ENCODE peak calls at places on chromosomes 2 and 18, in five cellular contexts. P is fibroblast of lung, J is heart left ventricle, R is PC-3, N is ascending aorta. U is an unnamed sample.

GRCh38 chr2:8394569-8395359 is 287.1 kb upstream of the ID2 start:
- DNase-seq in R (no peak), N (no peak), P (no peak), J (no peak), U (no peak)

GRCh38 chr2:67251741-67252140 is 145.4 kb upstream of the ETAA1 start:
- DNase-seq in N (no peak), J (no peak), P (no peak), R (no peak), U (no peak)

GRCh38 chr2:7031424-7032245 is 114.4 kb downstream of the RNF144A start:
- DNase-seq in J (no peak), R (peak), P (peak), N (no peak), U (no peak)

GRCh38 chr2:114175507-114175906 is 266.9 kb upstream of the DPP10 start:
- DNase-seq in J (no peak), R (no peak), N (no peak), P (no peak), U (no peak)

GRCh38 chr2:223026357-223027110 is 25.5 kb upstream of the KCNE4 start:
- DNase-seq in R (peak), P (peak), J (no peak), N (no peak), U (no peak)

GRCh38 chr2:27653397-27653796 is 10.0 kb downstream of the SUPT7L start:
- DNase-seq in R (peak), J (no peak), N (no peak), P (peak), U (no peak)

GRCh38 chr2:39642054-39642742 is 23.5 kb upstream of the TMEM178A start:
- DNase-seq in P (peak), J (peak), R (peak), N (no peak), U (no peak)

GRCh38 chr2:177030391-177031000 is 182.1 kb upstream of the HNRNPA3 start:
- DNase-seq in J (no peak), N (no peak), P (no peak), R (no peak), U (no peak)

GRCh38 chr2:9613291-9613690 is 17.5 kb downstream of the YWHAQ start:
- DNase-seq in J (no peak), P (peak), N (no peak), R (peak), U (no peak)

GRCh38 chr2:25000503-25001328 is 29.0 kb upstream of the DNAJC27 start:
- DNase-seq in J (no peak), R (no peak), N (no peak), P (peak), U (no peak)

DNA sequence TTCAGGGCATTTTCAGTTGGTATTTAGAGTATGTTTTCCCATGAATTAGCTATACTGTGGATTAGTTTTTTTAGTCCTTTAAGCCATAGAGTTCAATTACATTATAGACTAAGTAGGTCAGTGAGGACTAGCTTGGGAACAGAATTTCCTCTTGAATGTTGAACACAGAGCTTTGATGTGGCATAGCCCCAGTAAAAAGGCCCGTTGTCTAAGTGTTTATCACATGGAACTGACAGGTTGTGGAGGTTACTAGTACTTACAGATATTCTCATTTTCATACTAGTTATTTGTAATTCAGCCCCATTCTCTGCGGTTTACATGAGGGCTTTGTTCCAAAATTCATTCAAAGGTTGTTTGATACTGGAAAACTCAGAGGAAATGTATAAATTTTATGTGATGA is 6.2 kb downstream of the INSIG2 start:
- DNase-seq in N (no peak), P (no peak), J (no peak), R (no peak), U (no peak)
- H3K27ac ChIP-seq in N (no peak), P (no peak), J (no peak), R (no peak), U (no peak)

GRCh38 chr2:86790134-86790827 is 432 bp downstream of the CD8A start:
- DNase-seq in N (no peak), P (no peak), J (no peak), R (no peak), U (no peak)
- H3K27ac ChIP-seq in N (no peak), P (no peak), J (no peak), R (no peak), U (no peak)

GRCh38 chr18:5585653-5586052 is 41.9 kb upstream of the EPB41L3 start:
- DNase-seq in J (no peak), P (no peak), N (no peak), R (no peak), U (no peak)

GRCh38 chr18:5588529-5588928 is 44.7 kb upstream of the EPB41L3 start:
- DNase-seq in P (no peak), J (no peak), N (no peak), R (no peak), U (no peak)

GRCh38 chr18:5582054-5582453 is 38.3 kb upstream of the EPB41L3 start:
- DNase-seq in P (peak), N (no peak), R (no peak), J (no peak), U (no peak)

GRCh38 chr18:5584751-5585417 is 41.1 kb upstream of the EPB41L3 start:
- DNase-seq in J (no peak), P (peak), R (peak), N (no peak), U (no peak)

GRCh38 chr18:5582849-5583667 is 39.3 kb upstream of the EPB41L3 start:
- DNase-seq in J (peak), R (peak), P (peak), N (no peak), U (no peak)
- H3K27ac ChIP-seq in J (peak), R (peak), P (no peak), N (peak), U (no peak)

GRCh38 chr18:62981566-62981965 is 266.2 kb downstream of the PHLPP1 start:
- DNase-seq in N (no peak), P (no peak), J (no peak), R (no peak), U (no peak)

GRCh38 chr18:62978251-62979049 is 263.1 kb downstream of the PHLPP1 start:
- DNase-seq in P (no peak), J (no peak), N (no peak), R (no peak), U (no peak)

GRCh38 chr18:62977512-62977911 is 262.2 kb downstream of the PHLPP1 start:
- DNase-seq in R (no peak), P (no peak), N (no peak), J (no peak), U (no peak)

GRCh38 chr18:62979172-62979571 is 263.8 kb downstream of the PHLPP1 start:
- DNase-seq in N (no peak), P (peak), J (no peak), R (peak), U (no peak)

DNA sequence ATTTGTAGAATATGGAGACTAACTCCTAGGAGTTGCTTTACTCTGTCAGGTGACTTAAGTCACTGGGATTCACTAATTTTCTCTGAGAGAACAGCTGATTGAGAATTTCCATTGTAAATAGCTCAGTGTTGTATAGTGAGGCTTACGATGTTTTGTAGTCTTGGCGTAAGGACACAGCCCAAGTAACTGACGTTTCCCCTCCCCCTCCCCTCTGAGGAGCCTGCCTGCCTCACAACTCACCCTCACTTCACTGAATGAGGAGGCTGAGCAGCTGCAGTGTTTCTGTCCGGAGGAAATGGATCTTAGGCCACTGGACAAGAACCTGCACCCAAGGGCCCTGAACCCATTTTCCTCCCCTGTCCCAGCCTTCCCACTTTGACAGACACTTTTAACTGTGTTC is 264.6 kb downstream of the PHLPP1 start:
- DNase-seq in N (no peak), J (no peak), P (no peak), R (no peak), U (no peak)
- H3K27ac ChIP-seq in N (no peak), J (no peak), P (no peak), R (peak), U (no peak)

DNA sequence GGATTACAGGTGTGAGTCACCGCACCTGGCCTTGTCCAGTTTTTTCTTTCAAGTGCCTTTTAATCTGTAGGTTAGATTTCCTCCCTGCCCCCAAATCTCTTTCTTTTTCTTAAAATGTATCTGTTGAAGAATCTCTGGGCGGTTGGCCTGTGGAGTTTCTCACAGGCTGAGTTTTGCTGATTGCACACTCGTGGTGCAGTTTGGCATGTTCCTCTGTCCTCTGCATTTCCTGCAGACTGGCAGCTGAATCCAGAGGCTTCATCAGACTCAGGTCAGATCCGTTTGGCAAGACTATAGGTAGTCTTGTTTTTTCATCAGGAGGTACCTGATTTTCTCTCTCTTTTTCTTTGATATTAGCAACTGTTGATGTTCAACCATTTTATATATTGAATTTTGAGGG is 5.5 kb downstream of the CASP10 start:
- DNase-seq in R (no peak), N (no peak), J (no peak), P (no peak), U (no peak)
- H3K27ac ChIP-seq in R (no peak), N (no peak), J (no peak), P (no peak), U (no peak)

DNA sequence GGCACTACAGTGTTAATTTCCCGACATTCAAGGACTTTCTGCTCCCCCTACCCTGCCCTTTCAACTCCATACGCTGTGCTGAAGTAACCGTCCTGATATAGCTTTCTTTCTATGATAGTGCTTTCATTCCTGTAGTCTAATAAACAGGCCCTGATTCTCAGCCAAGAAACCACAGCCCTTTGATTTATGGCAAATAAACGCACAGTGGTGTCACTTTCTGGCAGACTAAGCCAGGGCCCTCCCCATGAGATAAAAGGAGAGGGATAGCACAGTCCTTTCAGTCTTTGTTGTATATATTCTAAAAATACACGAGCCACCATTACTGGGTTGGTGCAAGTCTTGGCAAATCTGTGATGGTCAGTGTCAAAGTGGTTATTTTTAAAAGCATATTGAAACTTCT is 291.2 kb downstream of the ALPK2 start:
- DNase-seq in J (peak), R (no peak), P (peak), N (no peak), U (no peak)
- H3K27ac ChIP-seq in J (peak), R (no peak), P (no peak), N (no peak), U (no peak)

DNA sequence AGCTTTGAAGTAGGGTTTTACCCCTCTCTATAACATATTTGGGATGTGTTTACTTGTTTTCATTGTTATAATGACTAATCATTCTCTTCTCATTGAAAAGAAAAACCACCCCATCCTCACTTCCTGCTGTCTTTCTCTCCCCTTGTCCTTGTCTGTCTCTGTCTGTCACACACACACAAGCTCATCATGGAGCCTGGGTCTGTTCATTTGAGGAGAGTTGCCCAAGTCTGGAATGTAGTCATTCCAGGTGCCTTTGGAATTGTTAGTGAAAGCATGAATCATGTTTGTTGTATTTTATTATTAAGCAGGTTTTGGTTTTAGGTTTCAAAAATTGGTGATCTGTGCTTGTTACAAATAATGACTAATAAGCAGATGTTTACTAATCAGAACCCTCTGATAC is 133.5 kb upstream of the IL1R2 start:
- DNase-seq in R (peak), J (no peak), P (no peak), N (no peak), U (no peak)
- H3K27ac ChIP-seq in R (peak), J (no peak), P (no peak), N (no peak), U (no peak)

DNA sequence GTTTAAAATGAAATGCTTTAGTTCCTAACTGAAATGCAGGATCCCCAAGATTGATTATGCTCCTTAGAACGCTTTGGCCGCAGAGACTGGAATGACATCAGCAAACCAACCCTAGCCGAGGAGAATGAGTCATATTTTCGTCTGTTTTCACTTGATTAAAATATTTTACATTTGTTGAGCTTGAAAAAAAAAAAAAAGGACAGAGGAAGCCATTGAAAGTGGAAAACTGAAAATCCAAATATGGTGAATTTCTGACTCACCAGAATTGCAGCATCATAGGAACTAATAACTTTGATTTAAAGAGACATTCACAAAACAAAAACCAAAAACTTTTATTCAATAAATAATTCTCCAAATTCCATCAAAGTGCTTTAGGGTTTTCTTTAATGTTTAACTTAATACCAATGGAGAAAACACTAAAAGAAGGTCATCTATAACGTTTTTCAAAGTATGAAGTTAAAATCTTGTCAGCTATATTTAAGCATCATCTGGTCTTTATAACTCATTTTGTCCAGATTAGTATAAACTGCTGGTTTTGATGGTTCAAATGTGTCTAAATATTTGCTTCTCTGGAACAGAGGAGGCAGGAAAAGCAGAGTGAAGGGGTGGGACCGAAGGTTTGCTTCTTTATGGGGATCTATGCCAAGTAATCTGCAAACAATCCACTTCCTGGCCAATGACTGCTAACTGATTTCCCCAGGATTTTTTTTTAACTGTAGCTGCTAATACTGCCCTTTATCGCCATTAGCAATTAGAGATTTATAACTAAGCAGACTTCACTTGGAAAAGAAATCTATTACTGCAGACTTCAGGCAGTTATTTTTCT is 30.9 kb upstream of the COL5A2 start:
- DNase-seq in J (peak), R (peak), N (no peak), P (peak), U (no peak)
- H3K27ac ChIP-seq in J (peak), R (peak), N (peak), P (peak), U (peak)

U was measured in esophagus squamous epithelium.